ENCODE peak calls at places on chromosomes 3 and 15, in nine cellular contexts. B is fibroblast of lung, N is HCT116, Q is OCI-LY7, I is H9, P is GM23338, M is neuronal stem cell, U is A549, G is K562. E is an unnamed sample.

GRCh38 chr3:75192065-75192658 is 472.0 kb upstream of the FRG2C start:
- DNase-seq in I (peak; percentile 60), U (peak; percentile 37), B (peak; percentile 49), M (peak; percentile 17), Q (peak; percentile 51), P (peak; percentile 73), N (peak; percentile 3), G (peak; percentile 18), E (no peak)

GRCh38 chr3:115960799-115961198 is 337.5 kb downstream of the GAP43 start:
- DNase-seq in P (no peak), M (no peak), I (no peak), B (no peak), N (no peak), U (no peak), Q (no peak), G (no peak), E (peak; percentile 6)

GRCh38 chr3:115040673-115041286 is 106.3 kb downstream of the ZBTB20 start:
- DNase-seq in P (peak; percentile 63), B (peak; percentile 62), I (no peak), N (peak; percentile 16), G (peak; percentile 3), Q (peak; percentile 30), M (peak; percentile 5), U (peak; percentile 33), E (peak; percentile 83)

GRCh38 chr3:150240891-150241290 is 167.2 kb upstream of the TSC22D2 start:
- DNase-seq in Q (no peak), I (no peak), G (peak; percentile 17), B (no peak), P (peak; percentile 52), U (no peak), N (no peak), M (no peak), E (no peak)

GRCh38 chr15:94097567-94097966 is 133.8 kb upstream of the MCTP2 start:
- DNase-seq in P (no peak), G (no peak), U (no peak), M (no peak), I (no peak), B (no peak), Q (no peak), N (no peak), E (no peak)

GRCh38 chr3:47416041-47416440 is 35.2 kb downstream of the PTPN23 start:
- DNase-seq in M (no peak), N (no peak), P (peak; percentile 58), Q (no peak), U (no peak), B (no peak), I (peak; percentile 89), G (no peak), E (peak; percentile 83)

GRCh38 chr3:107598926-107599754 is 76.4 kb downstream of the BBX start:
- DNase-seq in G (no peak), N (no peak), B (peak; percentile 48), M (no peak), I (peak; percentile 68), P (peak; percentile 48), U (peak; percentile 54), Q (peak; percentile 68), E (no peak)

GRCh38 chr15:84631706-84632272 is 22.3 kb downstream of the WDR73 start:
- DNase-seq in I (no peak), B (no peak), U (no peak), G (no peak), M (no peak), Q (peak; percentile 28), P (no peak), N (no peak), E (no peak)

GRCh38 chr15:83766326-83766725 is 112.4 kb downstream of the ADAMTSL3 start:
- DNase-seq in G (no peak), B (peak; percentile 7), I (no peak), N (no peak), P (no peak), M (no peak), Q (no peak), U (no peak), E (no peak)

GRCh38 chr15:67501177-67501835 is 19.6 kb upstream of the C15orf61 start:
- DNase-seq in G (peak; percentile 30), B (peak; percentile 76), Q (peak; percentile 57), N (no peak), I (no peak), P (peak; percentile 37), M (no peak), U (peak; percentile 33), E (no peak)

GRCh38 chr15:70347766-70348558 is 250.2 kb upstream of the TLE3 start:
- DNase-seq in G (no peak), Q (no peak), P (no peak), U (no peak), N (no peak), M (no peak), B (no peak), I (no peak), E (no peak)

GRCh38 chr3:169836942-169837275 is 24.2 kb upstream of the LRRC34 start:
- DNase-seq in B (no peak), N (no peak), G (no peak), Q (no peak), I (no peak), U (no peak), M (no peak), P (no peak), E (peak; percentile 83)

GRCh38 chr3:195540526-195540925 is 2.6 kb downstream of the PPP1R2 start:
- DNase-seq in P (no peak), I (no peak), N (no peak), B (no peak), M (no peak), Q (peak; percentile 48), U (no peak), G (no peak), E (no peak)

GRCh38 chr3:197285557-197285956 is 12.9 kb downstream of the DLG1 start:
- DNase-seq in G (no peak), B (no peak), M (no peak), Q (no peak), P (no peak), I (no peak), N (no peak), U (no peak), E (no peak)

GRCh38 chr3:135487261-135487660 is 478.3 kb upstream of the PPP2R3A start:
- DNase-seq in N (no peak), U (no peak), G (no peak), I (no peak), B (no peak), P (no peak), M (no peak), Q (no peak), E (no peak)

GRCh38 chr3:139251529-139251928 is 92.3 kb upstream of the MRPS22 start:
- DNase-seq in I (no peak), B (peak; percentile 46), P (no peak), U (no peak), N (no peak), M (no peak), G (no peak), Q (no peak), E (no peak)

GRCh38 chr15:38558714-38559059 is 5.9 kb downstream of the RASGRP1 start:
- DNase-seq in I (no peak), Q (no peak), B (peak; percentile 14), P (no peak), M (no peak), G (no peak), U (no peak), N (no peak), E (peak; percentile 88)
- H3K4me2 ChIP-seq in I (no peak overlapping the region), Q (no peak overlapping the region), B (no peak overlapping the region), P (no peak overlapping the region), M (no peak overlapping the region), G (no peak overlapping the region), U (no peak overlapping the region), N (no peak overlapping the region), E (peak overlapping the region; percentile 46)

GRCh38 chr3:190012784-190013183 is 107.9 kb downstream of the P3H2 start:
- DNase-seq in N (peak; percentile 33), Q (no peak), P (no peak), G (no peak), I (no peak), U (peak; percentile 42), M (no peak), B (no peak), E (no peak)
- H3K4me2 ChIP-seq in N (peak overlapping the region; percentile 70), Q (no peak overlapping the region), P (peak overlapping the region; percentile 16), G (no peak overlapping the region), I (peak overlapping the region; percentile 24), U (peak overlapping the region; percentile 92), M (no peak overlapping the region), B (no peak overlapping the region), E (peak overlapping the region; percentile 70)

DNA sequence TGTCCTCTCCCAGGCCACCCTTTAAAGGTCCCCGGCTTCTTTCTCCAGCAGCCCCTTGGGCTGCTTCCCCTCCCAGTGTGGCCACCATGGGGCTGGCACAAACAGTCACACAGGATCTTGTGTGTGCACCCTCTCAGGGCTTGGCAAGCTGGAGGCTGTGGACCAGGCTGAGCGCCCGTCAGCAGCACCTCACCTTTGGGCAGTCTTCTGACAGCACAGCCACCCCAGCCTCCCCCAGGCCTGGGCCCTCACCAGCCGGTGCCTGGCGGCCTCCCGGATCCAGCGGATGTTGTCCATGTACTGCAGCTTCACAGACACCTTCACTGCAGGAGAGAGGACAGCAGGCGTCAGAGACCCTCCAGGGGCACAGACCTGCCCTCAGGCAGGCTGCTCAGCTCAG is 20.1 kb upstream of the ZXDC start:
- DNase-seq in G (no peak), P (no peak), Q (no peak), U (no peak), B (no peak), N (no peak), M (no peak), I (no peak), E (no peak)
- H3K4me2 ChIP-seq in G (no peak overlapping the region), P (no peak overlapping the region), Q (no peak overlapping the region), U (no peak overlapping the region), B (no peak overlapping the region), N (no peak overlapping the region), M (no peak overlapping the region), I (no peak overlapping the region), E (no peak overlapping the region)

GRCh38 chr3:184178522-184179138 is 4.0 kb downstream of the AP2M1 start:
- DNase-seq in G (no peak), Q (no peak), N (no peak), M (no peak), I (no peak), B (no peak), U (no peak), P (no peak), E (peak; percentile 79)
- H3K4me2 ChIP-seq in G (no peak overlapping the region), Q (no peak overlapping the region), N (no peak overlapping the region), M (no peak overlapping the region), I (no peak overlapping the region), B (no peak overlapping the region), U (no peak overlapping the region), P (no peak overlapping the region), E (no peak overlapping the region)

GRCh38 chr15:48406911-48407310 is 75.7 kb downstream of the DUT start:
- DNase-seq in M (no peak), Q (no peak), B (no peak), U (no peak), P (peak; percentile 45), G (peak; percentile 14), I (no peak), N (no peak), E (no peak)

GRCh38 chr15:48397841-48398240 is 66.6 kb downstream of the DUT start:
- DNase-seq in B (no peak), N (no peak), I (no peak), G (no peak), M (no peak), P (no peak), U (no peak), Q (no peak), E (no peak)

GRCh38 chr15:48406240-48406891 is 75.1 kb downstream of the DUT start:
- DNase-seq in M (no peak), B (no peak), P (no peak), U (no peak), N (no peak), Q (no peak), G (no peak), I (no peak), E (peak; percentile 57)

GRCh38 chr15:48400086-48400485 is 68.9 kb downstream of the DUT start:
- DNase-seq in P (no peak), Q (no peak), M (no peak), I (no peak), U (no peak), N (no peak), G (no peak), B (peak; percentile 60), E (peak; percentile 57)

GRCh38 chr15:48402778-48403177 is 71.5 kb downstream of the DUT start:
- DNase-seq in M (no peak), U (no peak), I (no peak), B (no peak), Q (no peak), N (no peak), P (no peak), G (no peak), E (no peak)
- H3K4me2 ChIP-seq in M (no peak overlapping the region), U (no peak overlapping the region), I (no peak overlapping the region), B (no peak overlapping the region), Q (no peak overlapping the region), N (no peak overlapping the region), P (no peak overlapping the region), G (no peak overlapping the region), E (no peak overlapping the region)